ENCODE peak calls at places on chromosomes 3 and 15, in five cellular contexts. W is K562, L is HepG2, A is A549, G is H1. F is an unnamed sample.

GRCh38 chr15:82298520-82298919 is 35.9 kb downstream of the SAXO2 start:
- DNase-seq in W (no peak), L (no peak), A (no peak), G (no peak), F (no peak)

GRCh38 chr15:43792761-43793493 is 807 bp downstream of the SERF2 start:
- DNase-seq in W (peak), L (no peak), A (no peak), G (no peak), F (peak)

GRCh38 chr3:4709336-4709735 is 216.2 kb downstream of the ITPR1 start:
- DNase-seq in W (no peak), L (no peak), A (no peak), G (no peak), F (no peak)

GRCh38 chr15:71409541-71409940 is 294.3 kb downstream of the THSD4 start:
- DNase-seq in W (no peak), L (no peak), A (peak), G (no peak), F (no peak)

GRCh38 chr3:12750658-12751071 is 8.4 kb downstream of the TMEM40 start:
- DNase-seq in W (no peak), L (no peak), A (no peak), G (no peak), F (no peak)

GRCh38 chr3:197959891-197960693 is at the start of gene LMLN:
- DNase-seq in W (peak), L (peak), A (peak), G (peak), F (peak)

GRCh38 chr15:50128266-50128665 is 9.2 kb upstream of the ATP8B4 start:
- DNase-seq in W (no peak), L (no peak), A (peak), G (no peak), F (peak)

GRCh38 chr3:44883999-44884431 is 9.6 kb downstream of the TGM4 start:
- DNase-seq in W (no peak), L (no peak), A (peak), G (no peak), F (no peak)

GRCh38 chr3:165800970-165801369 is 36.3 kb downstream of the BCHE start:
- DNase-seq in W (no peak), L (no peak), A (no peak), G (no peak), F (no peak)

GRCh38 chr3:57112206-57112605 is 51.7 kb downstream of the SPATA12 start:
- DNase-seq in W (peak), L (peak), A (peak), G (no peak), F (peak)

GRCh38 chr3:173267716-173268115 is 126.7 kb upstream of the SPATA16 start:
- DNase-seq in W (no peak), L (no peak), A (no peak), G (no peak), F (no peak)

GRCh38 chr3:48511551-48511950 is 7.6 kb upstream of the SHISA5 start:
- DNase-seq in W (no peak), L (no peak), A (no peak), G (no peak), F (no peak)

GRCh38 chr3:128456776-128457715 is 9.6 kb downstream of the DNAJB8 start:
- DNase-seq in W (peak), L (no peak), A (no peak), G (no peak), F (no peak)

GRCh38 chr15:33149919-33150318 is 44.6 kb downstream of the FMN1 start:
- DNase-seq in W (no peak), L (no peak), A (no peak), G (no peak), F (no peak)

DNA sequence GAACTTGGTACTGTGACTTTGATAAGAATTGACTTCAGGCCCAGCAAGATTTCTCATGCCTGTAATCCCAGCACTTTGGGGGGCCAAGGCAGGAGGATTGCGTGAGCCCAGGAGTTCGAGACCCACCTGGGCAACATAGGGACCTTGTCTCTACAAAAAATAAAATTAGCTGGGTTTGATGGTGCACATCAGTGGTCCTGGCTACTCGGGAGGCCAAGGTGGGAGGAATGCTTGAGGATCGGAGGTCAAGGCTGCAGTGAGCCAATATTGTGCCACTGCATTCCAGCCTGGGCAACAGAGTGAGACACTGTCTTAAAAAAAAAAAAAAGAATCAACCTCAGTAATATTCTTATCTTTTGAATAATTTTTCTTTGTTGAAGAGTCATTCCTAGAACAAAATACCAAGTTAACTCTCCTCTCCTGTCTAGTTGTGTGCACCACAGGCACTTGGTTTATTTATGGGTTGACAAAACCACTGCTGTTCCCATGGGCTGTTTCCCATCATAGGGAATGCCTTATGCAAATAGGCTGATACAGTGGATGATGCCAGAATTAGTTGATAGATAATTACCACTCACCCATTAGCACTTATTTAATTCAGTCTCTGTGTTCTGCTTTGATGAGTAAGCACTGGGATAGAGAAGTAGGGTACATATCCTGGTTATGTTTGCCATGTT is 32.8 kb downstream of the TRAK1 start:
- DNase-seq in W (no peak), L (no peak), A (no peak), G (no peak), F (no peak)
- TF ChIP-seq JUN in W (no peak), L (no peak), A (no peak), G (no peak), F (no peak)

GRCh38 chr15:39125904-39126303 is 455.0 kb upstream of the THBS1 start:
- DNase-seq in W (peak), L (peak), A (peak), G (no peak), F (peak)
- TF ChIP-seq JUN in W (no peak), L (no peak), A (no peak), G (no peak), F (no peak)

DNA sequence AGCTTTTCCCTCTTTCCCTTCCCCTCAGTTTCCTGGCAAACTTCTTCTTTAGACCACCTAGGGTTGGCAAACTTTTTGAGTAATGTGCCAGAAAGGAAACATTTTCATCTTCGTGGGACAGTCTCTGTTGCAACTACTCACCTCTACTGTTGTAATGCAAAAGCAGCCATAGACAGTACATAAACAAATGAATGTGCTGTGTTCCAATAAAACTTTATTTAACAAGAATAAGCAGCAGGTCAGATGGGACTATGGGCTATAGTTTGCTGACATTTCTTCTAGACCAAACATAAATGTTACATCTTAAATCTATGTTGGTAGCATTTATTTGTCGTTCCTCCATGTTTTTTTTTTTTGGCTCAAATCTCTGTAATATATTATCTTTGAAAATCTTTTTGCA is 552.4 kb downstream of the EDEM1 start:
- DNase-seq in W (no peak), L (no peak), A (no peak), G (no peak), F (no peak)
- TF ChIP-seq JUN in W (no peak), L (no peak), A (no peak), G (no peak), F (no peak)

GRCh38 chr3:119098620-119099222 is 47.2 kb upstream of the TEX55 start:
- DNase-seq in W (peak), L (peak), A (peak), G (no peak), F (no peak)
- TF ChIP-seq JUN in W (no peak), L (no peak), A (no peak), G (no peak), F (no peak)

GRCh38 chr15:80735344-80735743 is 40.2 kb downstream of the ABHD17C start:
- DNase-seq in W (no peak), L (no peak), A (no peak), G (no peak), F (no peak)
- TF ChIP-seq JUN in W (no peak), L (no peak), A (no peak), G (no peak), F (no peak)

F was measured in WTC11.